ENCODE peak calls at places on chromosomes 16 and 17, in six cellular contexts. One of them, this sample, is unnamed.

GRCh38 chr17:42679001-42679491 is 2.3 kb upstream of the PLEKHH3 start:
- DNase-seq in RPMI7951: peak
- DNase-seq in amygdala: no peak
- DNase-seq in AG04450: no peak
- DNase-seq in heart right ventricle: peak
- DNase-seq in occipital lobe: no peak
- DNase-seq in this sample: peak

GRCh38 chr17:48478224-48479013 is 48.4 kb upstream of the SKAP1 start:
- DNase-seq in AG04450: no peak
- DNase-seq in occipital lobe: no peak
- DNase-seq in heart right ventricle: no peak
- DNase-seq in RPMI7951: no peak
- DNase-seq in amygdala: no peak
- DNase-seq in this sample: no peak

GRCh38 chr16:9107025-9107970 is 15.9 kb downstream of the HAPSTR1 start:
- DNase-seq in occipital lobe: no peak
- DNase-seq in RPMI7951: peak
- DNase-seq in heart right ventricle: no peak
- DNase-seq in AG04450: no peak
- DNase-seq in amygdala: no peak
- DNase-seq in this sample: no peak

GRCh38 chr17:57480438-57481196 is 224.3 kb downstream of the MSI2 start:
- DNase-seq in amygdala: no peak
- DNase-seq in occipital lobe: no peak
- DNase-seq in AG04450: no peak
- DNase-seq in RPMI7951: peak
- DNase-seq in heart right ventricle: no peak
- DNase-seq in this sample: peak

GRCh38 chr17:78623541-78623940 is 46.3 kb upstream of the DNAH17 start:
- DNase-seq in RPMI7951: no peak
- DNase-seq in heart right ventricle: no peak
- DNase-seq in occipital lobe: no peak
- DNase-seq in AG04450: no peak
- DNase-seq in amygdala: no peak
- DNase-seq in this sample: no peak

GRCh38 chr17:76585048-76585648 is 512 bp downstream of the ST6GALNAC2 start:
- DNase-seq in heart right ventricle: no peak
- DNase-seq in occipital lobe: no peak
- DNase-seq in RPMI7951: peak
- DNase-seq in amygdala: no peak
- DNase-seq in AG04450: no peak
- DNase-seq in this sample: peak

GRCh38 chr17:57889892-57890856 is 40.3 kb upstream of the MRPS23 start:
- DNase-seq in AG04450: no peak
- DNase-seq in heart right ventricle: peak
- DNase-seq in amygdala: no peak
- DNase-seq in occipital lobe: peak
- DNase-seq in RPMI7951: peak
- DNase-seq in this sample: peak

GRCh38 chr17:4920351-4921048 is 11.6 kb upstream of the GP1BA start:
- DNase-seq in heart right ventricle: no peak
- DNase-seq in RPMI7951: no peak
- DNase-seq in amygdala: no peak
- DNase-seq in AG04450: no peak
- DNase-seq in occipital lobe: no peak
- DNase-seq in this sample: no peak

GRCh38 chr17:50675627-50676026 is 32.1 kb downstream of the ANKRD40 start:
- DNase-seq in heart right ventricle: no peak
- DNase-seq in occipital lobe: no peak
- DNase-seq in RPMI7951: no peak
- DNase-seq in AG04450: no peak
- DNase-seq in amygdala: no peak
- DNase-seq in this sample: peak

GRCh38 chr16:882256-882655 is 81.7 kb upstream of the GNG13 start:
- DNase-seq in amygdala: no peak
- DNase-seq in occipital lobe: no peak
- DNase-seq in heart right ventricle: no peak
- DNase-seq in RPMI7951: no peak
- DNase-seq in AG04450: no peak
- DNase-seq in this sample: no peak

GRCh38 chr16:30356401-30357084 is 1.4 kb upstream of the CD2BP2 start:
- DNase-seq in occipital lobe: no peak
- DNase-seq in AG04450: no peak
- DNase-seq in RPMI7951: peak
- DNase-seq in heart right ventricle: no peak
- DNase-seq in amygdala: no peak
- DNase-seq in this sample: peak

GRCh38 chr17:33200587-33200986 is 92.5 kb downstream of the ASIC2 start:
- DNase-seq in RPMI7951: no peak
- DNase-seq in heart right ventricle: no peak
- DNase-seq in amygdala: no peak
- DNase-seq in AG04450: no peak
- DNase-seq in occipital lobe: no peak
- DNase-seq in this sample: no peak

GRCh38 chr16:83134638-83135037 is 507.9 kb downstream of the CDH13 start:
- DNase-seq in amygdala: no peak
- DNase-seq in AG04450: no peak
- DNase-seq in occipital lobe: no peak
- DNase-seq in RPMI7951: no peak
- DNase-seq in heart right ventricle: no peak
- DNase-seq in this sample: no peak

GRCh38 chr17:28478940-28479615 is 5.6 kb downstream of the SLC13A2 start:
- DNase-seq in occipital lobe: no peak
- DNase-seq in amygdala: no peak
- DNase-seq in heart right ventricle: no peak
- DNase-seq in RPMI7951: no peak
- DNase-seq in AG04450: no peak
- DNase-seq in this sample: no peak

GRCh38 chr17:21228111-21228510 is 14.2 kb upstream of the TMEM11 start:
- DNase-seq in occipital lobe: no peak
- DNase-seq in RPMI7951: no peak
- DNase-seq in AG04450: no peak
- DNase-seq in amygdala: no peak
- DNase-seq in heart right ventricle: no peak
- DNase-seq in this sample: no peak

GRCh38 chr17:41781404-41782110 is 5.0 kb downstream of the JUP start:
- DNase-seq in occipital lobe: no peak
- DNase-seq in AG04450: no peak
- DNase-seq in heart right ventricle: no peak
- DNase-seq in RPMI7951: no peak
- DNase-seq in amygdala: no peak
- DNase-seq in this sample: no peak

GRCh38 chr17:33169580-33170285 is 123.4 kb downstream of the ASIC2 start:
- DNase-seq in occipital lobe: no peak
- DNase-seq in heart right ventricle: no peak
- DNase-seq in amygdala: no peak
- DNase-seq in RPMI7951: peak
- DNase-seq in AG04450: no peak
- DNase-seq in this sample: no peak

GRCh38 chr16:30867747-30868146 is 26.1 kb downstream of the BCL7C start:
- DNase-seq in RPMI7951: no peak
- DNase-seq in AG04450: no peak
- DNase-seq in heart right ventricle: no peak
- DNase-seq in amygdala: no peak
- DNase-seq in occipital lobe: no peak
- DNase-seq in this sample: no peak

GRCh38 chr16:82926500-82926899 is 299.7 kb downstream of the CDH13 start:
- DNase-seq in amygdala: no peak
- DNase-seq in RPMI7951: no peak
- DNase-seq in AG04450: no peak
- DNase-seq in occipital lobe: no peak
- DNase-seq in heart right ventricle: no peak
- DNase-seq in this sample: no peak

GRCh38 chr16:4979736-4980660 is 21.9 kb downstream of the SEC14L5 start:
- DNase-seq in amygdala: no peak
- DNase-seq in AG04450: no peak
- DNase-seq in RPMI7951: no peak
- DNase-seq in heart right ventricle: no peak
- DNase-seq in occipital lobe: no peak
- DNase-seq in this sample: no peak

GRCh38 chr16:68444058-68444657 is 4.2 kb downstream of the SMPD3 start:
- DNase-seq in heart right ventricle: peak
- DNase-seq in AG04450: no peak
- DNase-seq in RPMI7951: peak
- DNase-seq in amygdala: no peak
- DNase-seq in occipital lobe: no peak
- DNase-seq in this sample: no peak

GRCh38 chr17:50056961-50057330 is 1.0 kb downstream of the ITGA3 start:
- DNase-seq in AG04450: no peak
- DNase-seq in RPMI7951: peak
- DNase-seq in occipital lobe: no peak
- DNase-seq in amygdala: no peak
- DNase-seq in heart right ventricle: no peak
- DNase-seq in this sample: no peak

GRCh38 chr16:70402916-70403659 is 35.8 kb downstream of the ST3GAL2 start:
- DNase-seq in amygdala: no peak
- DNase-seq in AG04450: no peak
- DNase-seq in occipital lobe: no peak
- DNase-seq in RPMI7951: no peak
- DNase-seq in heart right ventricle: no peak
- DNase-seq in this sample: no peak

GRCh38 chr17:50550661-50551432 is 3.9 kb downstream of the SPATA20 start:
- DNase-seq in AG04450: peak
- DNase-seq in occipital lobe: peak
- DNase-seq in heart right ventricle: peak
- DNase-seq in amygdala: peak
- DNase-seq in RPMI7951: peak
- DNase-seq in this sample: peak

GRCh38 chr17:67246648-67247415 is 1.8 kb upstream of the HELZ start:
- DNase-seq in RPMI7951: peak
- DNase-seq in occipital lobe: no peak
- DNase-seq in AG04450: no peak
- DNase-seq in amygdala: no peak
- DNase-seq in heart right ventricle: no peak
- DNase-seq in this sample: peak

GRCh38 chr17:286571-286970 is 66.0 kb downstream of the RPH3AL start:
- DNase-seq in RPMI7951: no peak
- DNase-seq in AG04450: no peak
- DNase-seq in heart right ventricle: no peak
- DNase-seq in amygdala: no peak
- DNase-seq in occipital lobe: no peak
- DNase-seq in this sample: peak

GRCh38 chr17:71600137-71600789 is 520.6 kb upstream of the SOX9 start:
- DNase-seq in AG04450: no peak
- DNase-seq in heart right ventricle: no peak
- DNase-seq in amygdala: no peak
- DNase-seq in RPMI7951: peak
- DNase-seq in occipital lobe: no peak
- DNase-seq in this sample: no peak

GRCh38 chr17:65532491-65532890 is 29.0 kb downstream of the AXIN2 start:
- DNase-seq in amygdala: no peak
- DNase-seq in heart right ventricle: no peak
- DNase-seq in AG04450: no peak
- DNase-seq in RPMI7951: no peak
- DNase-seq in occipital lobe: no peak
- DNase-seq in this sample: no peak

GRCh38 chr16:76653390-76654026 is 376.3 kb downstream of the CNTNAP4 start:
- DNase-seq in AG04450: peak
- DNase-seq in occipital lobe: peak
- DNase-seq in RPMI7951: peak
- DNase-seq in heart right ventricle: no peak
- DNase-seq in amygdala: no peak
- DNase-seq in this sample: no peak

GRCh38 chr17:79518330-79519151 is 92.3 kb downstream of the RBFOX3 start:
- DNase-seq in amygdala: no peak
- DNase-seq in RPMI7951: no peak
- DNase-seq in occipital lobe: no peak
- DNase-seq in AG04450: no peak
- DNase-seq in heart right ventricle: no peak
- DNase-seq in this sample: no peak

GRCh38 chr17:74204474-74204873 is 996 bp downstream of the RPL38 start:
- DNase-seq in occipital lobe: no peak
- DNase-seq in RPMI7951: no peak
- DNase-seq in AG04450: no peak
- DNase-seq in heart right ventricle: no peak
- DNase-seq in amygdala: no peak
- DNase-seq in this sample: no peak

GRCh38 chr16:50534556-50534955 is 13.6 kb upstream of the NKD1 start:
- DNase-seq in heart right ventricle: no peak
- DNase-seq in AG04450: no peak
- DNase-seq in amygdala: no peak
- DNase-seq in occipital lobe: no peak
- DNase-seq in RPMI7951: no peak
- DNase-seq in this sample: no peak

GRCh38 chr17:3556239-3556904 is 1.2 kb downstream of the TRPV3 start:
- DNase-seq in AG04450: no peak
- DNase-seq in heart right ventricle: no peak
- DNase-seq in RPMI7951: no peak
- DNase-seq in occipital lobe: no peak
- DNase-seq in amygdala: no peak
- DNase-seq in this sample: no peak

This sample was measured in psoas muscle.